ENCODE peak calls at places on chromosomes 16 and 17, in seven cellular contexts. B is GM12878, N is K562, V is HepG2, K is H1, T is HCT116, Q is SK-N-SH. Z is an unnamed sample.

GRCh38 chr17:50290074-50290702 is 15.9 kb downstream of the TMEM92 start:
- DNase-seq in K (no peak), T (peak; percentile 29), B (no peak), N (no peak), V (no peak), Q (no peak), Z (peak; percentile 59)

GRCh38 chr16:89363621-89364393 is 126.6 kb downstream of the ANKRD11 start:
- DNase-seq in T (peak; percentile 76), K (no peak), V (peak; percentile 51), Q (peak; percentile 21), N (peak; percentile 52), B (no peak), Z (no peak)

GRCh38 chr16:67526149-67526732 is 2.4 kb upstream of the RIPOR1 start:
- DNase-seq in Q (no peak), V (no peak), T (no peak), K (no peak), N (peak; percentile 57), B (no peak), Z (no peak)

GRCh38 chr16:83402160-83402794 is 405.5 kb upstream of the HSBP1 start:
- DNase-seq in B (no peak), T (no peak), K (peak; percentile 49), V (no peak), Q (no peak), N (no peak), Z (no peak)

GRCh38 chr17:57099165-57099564 is 14.1 kb downstream of the AKAP1 start:
- DNase-seq in N (peak; percentile 26), B (no peak), V (no peak), T (no peak), K (no peak), Q (no peak), Z (no peak)

GRCh38 chr16:1645914-1646525 is 32.1 kb upstream of the JPT2 start:
- DNase-seq in Q (no peak), B (no peak), N (peak; percentile 77), V (peak; percentile 15), T (no peak), K (no peak), Z (peak; percentile 91)

GRCh38 chr17:70040336-70040735 is 34.7 kb upstream of the KCNJ16 start:
- DNase-seq in K (no peak), B (no peak), N (no peak), Q (no peak), V (no peak), T (no peak), Z (no peak)

GRCh38 chr17:41008811-41009210 is at the start of gene KRTAP3-1:
- DNase-seq in N (no peak), V (peak; percentile 28), K (no peak), Q (no peak), T (no peak), B (no peak), Z (peak; percentile 35)

GRCh38 chr17:77802811-77803220 is 155.7 kb upstream of the TNRC6C start:
- DNase-seq in N (no peak), V (no peak), K (peak; percentile 63), Q (peak; percentile 93), B (no peak), T (no peak), Z (no peak)

GRCh38 chr17:7838291-7839075 is 4.5 kb downstream of the KDM6B start:
- DNase-seq in V (peak; percentile 41), N (peak; percentile 46), K (no peak), T (no peak), B (no peak), Q (peak; percentile 71), Z (no peak)

GRCh38 chr17:44688675-44689491 is 693 bp downstream of the CCDC43 start:
- DNase-seq in T (no peak), V (peak; percentile 22), B (no peak), Q (no peak), N (no peak), K (no peak), Z (no peak)

GRCh38 chr17:49157784-49158183 is 25.2 kb downstream of the B4GALNT2 start:
- DNase-seq in T (no peak), V (no peak), Q (no peak), B (no peak), N (peak; percentile 41), K (no peak), Z (no peak)

GRCh38 chr17:75814900-75815373 is 29.3 kb downstream of the UNC13D start:
- DNase-seq in B (no peak), V (no peak), Q (peak; percentile 47), K (no peak), T (no peak), N (no peak), Z (no peak)

GRCh38 chr17:17567114-17567513 is 24.4 kb downstream of the PEMT start:
- DNase-seq in Q (no peak), V (no peak), N (no peak), K (no peak), B (no peak), T (no peak), Z (no peak)

GRCh38 chr17:36532435-36532975 is 2.2 kb downstream of the MYO19 start:
- DNase-seq in Q (no peak), K (peak; percentile 14), V (no peak), T (no peak), B (no peak), N (no peak), Z (no peak)

GRCh38 chr17:41812176-41813038 is at the start of gene FKBP10:
- DNase-seq in Q (peak; percentile 97), K (peak; percentile 91), V (peak; percentile 90), N (no peak), B (no peak), T (peak; percentile 54), Z (peak; percentile 76)

GRCh38 chr16:84120023-84120422 is 3.3 kb upstream of the MBTPS1 start:
- DNase-seq in T (no peak), B (no peak), N (no peak), V (no peak), Q (no peak), K (no peak), Z (no peak)

GRCh38 chr16:81277681-81278080 is 37.1 kb upstream of the GAN start:
- DNase-seq in T (no peak), Q (no peak), B (no peak), K (no peak), N (no peak), V (no peak), Z (peak; percentile 81)

GRCh38 chr17:82022981-82023446 is at the start of gene LRRC45:
- DNase-seq in V (peak; percentile 99), B (peak; percentile 96), K (peak; percentile 99), Q (peak; percentile 100), T (peak; percentile 100), N (peak; percentile 99), Z (peak; percentile 100)

GRCh38 chr17:28554565-28554964 is 2.1 kb upstream of the UNC119 start:
- DNase-seq in B (no peak), Q (no peak), V (no peak), K (no peak), N (no peak), T (no peak), Z (no peak)

GRCh38 chr17:34582901-34583245 is 3.5 kb downstream of the TMEM132E start:
- DNase-seq in V (no peak), B (no peak), Q (no peak), K (no peak), N (no peak), T (no peak), Z (no peak)

GRCh38 chr17:81831957-81832607 is 1.0 kb downstream of the MCRIP1 start:
- DNase-seq in K (no peak), N (no peak), Q (no peak), T (no peak), V (no peak), B (no peak), Z (no peak)

GRCh38 chr17:82598256-82599011 is 49.8 kb downstream of the WDR45B start:
- DNase-seq in T (no peak), B (no peak), N (no peak), V (no peak), Q (peak; percentile 26), K (no peak), Z (no peak)

GRCh38 chr17:57574040-57574513 is 171.0 kb downstream of the CCDC182 start:
- DNase-seq in K (no peak), Q (no peak), B (no peak), N (no peak), T (no peak), V (no peak), Z (no peak)

GRCh38 chr17:74457146-74457819 is 9.2 kb upstream of the CD300A start:
- DNase-seq in Q (peak; percentile 89), K (peak; percentile 88), N (peak; percentile 72), B (no peak), T (peak; percentile 63), V (peak; percentile 71), Z (peak; percentile 81)

GRCh38 chr16:11350531-11351335 is 5.5 kb downstream of the RMI2 start:
- DNase-seq in V (no peak), T (no peak), B (no peak), N (no peak), K (no peak), Q (peak; percentile 44), Z (no peak)

GRCh38 chr17:5758651-5759050 is 174.3 kb upstream of the NLRP1 start:
- DNase-seq in B (peak; percentile 12), K (peak; percentile 57), N (peak; percentile 15), T (peak; percentile 83), V (peak; percentile 30), Q (no peak), Z (no peak)

GRCh38 chr17:4161560-4162221 is 18.7 kb downstream of the CYB5D2 start:
- DNase-seq in V (no peak), B (no peak), K (no peak), Q (peak; percentile 66), T (no peak), N (peak; percentile 42), Z (peak; percentile 98)
- TF ChIP-seq JUND in V (no peak), B (no peak), K (no peak), Q (no peak), T (no peak), N (no peak), Z (peak; percentile 71)

DNA sequence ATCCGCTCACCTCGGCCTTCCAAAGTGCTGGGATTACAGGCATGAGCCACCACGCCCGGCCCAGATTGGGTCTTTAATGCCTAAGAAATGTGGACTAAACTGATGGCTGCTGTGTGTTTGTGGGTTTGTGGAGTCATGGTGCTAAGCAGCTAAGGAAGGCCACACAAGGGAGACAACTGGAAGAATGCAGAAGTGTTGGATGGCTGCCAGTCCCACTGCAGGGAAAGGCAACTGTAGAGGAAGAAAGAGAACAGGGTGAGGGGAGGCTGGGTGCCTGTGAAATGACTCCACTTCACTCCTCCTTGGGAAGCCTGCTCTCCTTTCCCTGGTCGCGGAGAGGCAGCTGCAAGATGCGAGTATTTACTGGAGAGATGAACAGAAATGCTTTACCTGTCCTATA is 23.5 kb upstream of the SIAH1 start:
- DNase-seq in N (no peak), T (no peak), B (no peak), K (no peak), Q (no peak), V (no peak), Z (peak; percentile 16)
- TF ChIP-seq JUND in N (no peak), T (no peak), B (no peak), K (no peak), Q (no peak), V (no peak), Z (no peak)

DNA sequence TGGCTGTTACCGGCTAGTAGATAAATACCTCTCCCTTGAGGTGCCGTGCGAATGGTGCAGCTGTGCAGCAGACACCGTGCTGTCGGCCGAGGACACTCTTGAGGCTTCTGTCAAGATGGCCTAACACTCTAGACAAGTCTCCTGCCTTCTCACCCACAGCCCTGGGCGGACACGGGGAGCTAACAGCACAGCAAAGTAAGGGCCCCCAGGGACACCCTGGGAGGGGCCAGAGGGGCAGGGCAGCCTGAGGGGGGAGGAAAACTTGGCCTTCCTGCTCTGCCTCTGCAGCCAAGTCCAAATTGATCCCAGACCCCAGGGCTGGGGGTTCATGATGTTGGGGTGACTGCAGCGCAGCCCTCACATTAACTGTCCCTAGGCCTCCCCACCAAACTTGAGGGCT is 210.2 kb downstream of the RPTOR start:
- DNase-seq in V (no peak), N (no peak), B (no peak), K (no peak), T (no peak), Q (no peak), Z (no peak)
- TF ChIP-seq JUND in V (no peak), N (no peak), B (no peak), K (no peak), T (no peak), Q (no peak), Z (no peak)

GRCh38 chr16:18788828-18789514 is 1.2 kb downstream of the RPS15A start:
- DNase-seq in B (no peak), T (no peak), V (no peak), Q (no peak), N (no peak), K (no peak), Z (no peak)
- TF ChIP-seq JUND in B (no peak), T (no peak), V (no peak), Q (no peak), N (no peak), K (no peak), Z (no peak)

Z was measured in T47D.